ENCODE peak calls at places on chromosomes 7 and 10, in eight cellular contexts. One of them, this sample, is unnamed.

GRCh38 chr10:43843331-43844101 is 194.8 kb upstream of the ZNF32 start:
- DNase-seq in CD8-positive, alpha-beta T cell: no peak
- DNase-seq in cardiac muscle cell: no peak
- DNase-seq in AG09319: peak
- DNase-seq in HCT116: no peak
- DNase-seq in choroid plexus epithelial cell: peak
- DNase-seq in Peyer's patch: no peak
- DNase-seq in brain microvascular endothelial cell: peak
- DNase-seq in this sample: no peak

GRCh38 chr7:83162402-83163256 is at the start of gene PCLO:
- DNase-seq in CD8-positive, alpha-beta T cell: peak
- DNase-seq in cardiac muscle cell: peak
- DNase-seq in AG09319: no peak
- DNase-seq in HCT116: peak
- DNase-seq in choroid plexus epithelial cell: peak
- DNase-seq in Peyer's patch: peak
- DNase-seq in brain microvascular endothelial cell: peak
- DNase-seq in this sample: peak

GRCh38 chr7:26356266-26356665 is 64.6 kb downstream of the SNX10 start:
- DNase-seq in CD8-positive, alpha-beta T cell: no peak
- DNase-seq in cardiac muscle cell: no peak
- DNase-seq in AG09319: no peak
- DNase-seq in HCT116: no peak
- DNase-seq in choroid plexus epithelial cell: no peak
- DNase-seq in Peyer's patch: no peak
- DNase-seq in brain microvascular endothelial cell: no peak
- DNase-seq in this sample: no peak

GRCh38 chr10:124242791-124243190 is 149.4 kb upstream of the CHST15 start:
- DNase-seq in CD8-positive, alpha-beta T cell: no peak
- DNase-seq in cardiac muscle cell: no peak
- DNase-seq in AG09319: no peak
- DNase-seq in HCT116: no peak
- DNase-seq in choroid plexus epithelial cell: no peak
- DNase-seq in Peyer's patch: no peak
- DNase-seq in brain microvascular endothelial cell: no peak
- DNase-seq in this sample: no peak

GRCh38 chr7:100612730-100613446 is 548 bp downstream of the MOSPD3 start:
- DNase-seq in CD8-positive, alpha-beta T cell: no peak
- DNase-seq in cardiac muscle cell: no peak
- DNase-seq in AG09319: no peak
- DNase-seq in HCT116: no peak
- DNase-seq in choroid plexus epithelial cell: no peak
- DNase-seq in Peyer's patch: peak
- DNase-seq in brain microvascular endothelial cell: no peak
- DNase-seq in this sample: peak

GRCh38 chr10:113613427-113613826 is 50.4 kb downstream of the NRAP start:
- DNase-seq in CD8-positive, alpha-beta T cell: no peak
- DNase-seq in cardiac muscle cell: no peak
- DNase-seq in AG09319: no peak
- DNase-seq in HCT116: no peak
- DNase-seq in choroid plexus epithelial cell: no peak
- DNase-seq in Peyer's patch: no peak
- DNase-seq in brain microvascular endothelial cell: no peak
- DNase-seq in this sample: no peak

GRCh38 chr7:17706734-17707133 is 233.6 kb downstream of the SNX13 start:
- DNase-seq in CD8-positive, alpha-beta T cell: peak
- DNase-seq in cardiac muscle cell: peak
- DNase-seq in AG09319: peak
- DNase-seq in HCT116: peak
- DNase-seq in choroid plexus epithelial cell: peak
- DNase-seq in Peyer's patch: no peak
- DNase-seq in brain microvascular endothelial cell: peak
- DNase-seq in this sample: peak

GRCh38 chr7:45682358-45682735 is 108.2 kb downstream of the ADCY1 start:
- DNase-seq in CD8-positive, alpha-beta T cell: no peak
- DNase-seq in cardiac muscle cell: no peak
- DNase-seq in AG09319: no peak
- DNase-seq in HCT116: no peak
- DNase-seq in choroid plexus epithelial cell: no peak
- DNase-seq in Peyer's patch: no peak
- DNase-seq in brain microvascular endothelial cell: no peak
- DNase-seq in this sample: no peak

GRCh38 chr10:94963901-94964300 is 25.4 kb downstream of the CYP2C9 start:
- DNase-seq in CD8-positive, alpha-beta T cell: no peak
- DNase-seq in cardiac muscle cell: peak
- DNase-seq in AG09319: no peak
- DNase-seq in HCT116: peak
- DNase-seq in choroid plexus epithelial cell: peak
- DNase-seq in Peyer's patch: no peak
- DNase-seq in brain microvascular endothelial cell: peak
- DNase-seq in this sample: peak
- TF ChIP-seq CTCF in CD8-positive, alpha-beta T cell: no peak
- TF ChIP-seq CTCF in cardiac muscle cell: peak
- TF ChIP-seq CTCF in AG09319: peak
- TF ChIP-seq CTCF in HCT116: peak
- TF ChIP-seq CTCF in choroid plexus epithelial cell: peak
- TF ChIP-seq CTCF in Peyer's patch: peak
- TF ChIP-seq CTCF in brain microvascular endothelial cell: peak
- TF ChIP-seq CTCF in this sample: peak

GRCh38 chr10:77909021-77909754 is 17.4 kb downstream of the DLG5 start:
- DNase-seq in CD8-positive, alpha-beta T cell: no peak
- DNase-seq in cardiac muscle cell: no peak
- DNase-seq in AG09319: no peak
- DNase-seq in HCT116: no peak
- DNase-seq in choroid plexus epithelial cell: no peak
- DNase-seq in Peyer's patch: no peak
- DNase-seq in brain microvascular endothelial cell: no peak
- DNase-seq in this sample: no peak

GRCh38 chr10:77909755-77910375 is 16.7 kb downstream of the DLG5 start:
- DNase-seq in CD8-positive, alpha-beta T cell: no peak
- DNase-seq in cardiac muscle cell: no peak
- DNase-seq in AG09319: no peak
- DNase-seq in HCT116: no peak
- DNase-seq in choroid plexus epithelial cell: peak
- DNase-seq in Peyer's patch: peak
- DNase-seq in brain microvascular endothelial cell: peak
- DNase-seq in this sample: no peak

GRCh38 chr10:77910524-77911145 is 15.9 kb downstream of the DLG5 start:
- DNase-seq in CD8-positive, alpha-beta T cell: no peak
- DNase-seq in cardiac muscle cell: no peak
- DNase-seq in AG09319: no peak
- DNase-seq in HCT116: no peak
- DNase-seq in choroid plexus epithelial cell: no peak
- DNase-seq in Peyer's patch: no peak
- DNase-seq in brain microvascular endothelial cell: no peak
- DNase-seq in this sample: no peak

GRCh38 chr10:77906863-77907861 is 19.4 kb downstream of the DLG5 start:
- DNase-seq in CD8-positive, alpha-beta T cell: no peak
- DNase-seq in cardiac muscle cell: no peak
- DNase-seq in AG09319: no peak
- DNase-seq in HCT116: no peak
- DNase-seq in choroid plexus epithelial cell: no peak
- DNase-seq in Peyer's patch: no peak
- DNase-seq in brain microvascular endothelial cell: no peak
- DNase-seq in this sample: no peak

DNA sequence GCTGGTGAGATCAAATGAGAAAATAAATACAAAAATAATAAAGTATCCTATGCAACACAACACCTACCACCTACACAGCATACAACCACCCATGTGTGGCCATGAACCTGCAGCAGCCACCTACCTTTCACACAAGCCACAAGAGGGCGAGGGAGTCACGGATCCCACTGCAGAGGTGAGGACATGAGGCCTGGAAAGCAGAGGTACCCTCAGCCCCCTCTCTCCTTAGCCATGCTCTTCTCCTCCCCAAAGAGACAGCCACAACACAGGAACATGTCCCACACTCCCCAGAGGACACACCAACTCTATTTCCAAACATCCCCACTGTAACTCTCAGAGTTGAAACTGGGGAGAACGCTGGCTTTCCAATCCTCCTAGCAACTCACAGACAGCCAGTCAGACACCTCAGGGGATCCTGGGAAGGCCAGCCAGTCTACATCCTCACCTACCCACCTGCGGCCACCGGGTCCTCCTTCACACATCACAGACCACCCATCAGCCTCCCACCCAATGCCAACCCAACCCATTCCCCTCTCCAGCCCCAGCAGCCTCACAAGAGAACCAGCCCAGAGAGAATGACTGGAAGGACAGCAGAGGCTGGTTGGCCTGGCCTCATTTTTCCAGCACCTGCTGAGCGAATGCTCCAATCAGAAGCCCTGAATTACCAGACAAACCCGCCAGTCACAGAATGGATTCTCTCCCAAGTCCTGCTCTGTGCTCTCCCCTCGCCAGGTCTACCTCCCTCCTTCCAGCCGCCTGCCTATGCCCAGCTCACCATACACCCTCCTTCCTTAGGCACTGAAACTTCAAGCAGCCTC is 18.4 kb downstream of the DLG5 start:
- DNase-seq in CD8-positive, alpha-beta T cell: no peak
- DNase-seq in cardiac muscle cell: peak
- DNase-seq in AG09319: no peak
- DNase-seq in HCT116: no peak
- DNase-seq in choroid plexus epithelial cell: no peak
- DNase-seq in Peyer's patch: no peak
- DNase-seq in brain microvascular endothelial cell: no peak
- DNase-seq in this sample: peak
- TF ChIP-seq CTCF in CD8-positive, alpha-beta T cell: no peak
- TF ChIP-seq CTCF in cardiac muscle cell: no peak
- TF ChIP-seq CTCF in AG09319: no peak
- TF ChIP-seq CTCF in HCT116: peak
- TF ChIP-seq CTCF in choroid plexus epithelial cell: peak
- TF ChIP-seq CTCF in Peyer's patch: no peak
- TF ChIP-seq CTCF in brain microvascular endothelial cell: peak
- TF ChIP-seq CTCF in this sample: peak

GRCh38 chr10:119689016-119689564 is 36.8 kb upstream of the INPP5F start:
- DNase-seq in CD8-positive, alpha-beta T cell: no peak
- DNase-seq in cardiac muscle cell: no peak
- DNase-seq in AG09319: no peak
- DNase-seq in HCT116: no peak
- DNase-seq in choroid plexus epithelial cell: no peak
- DNase-seq in Peyer's patch: no peak
- DNase-seq in brain microvascular endothelial cell: no peak
- DNase-seq in this sample: no peak

GRCh38 chr10:119687192-119688032 is 36.2 kb downstream of the BAG3 start:
- DNase-seq in CD8-positive, alpha-beta T cell: no peak
- DNase-seq in cardiac muscle cell: peak
- DNase-seq in AG09319: no peak
- DNase-seq in HCT116: no peak
- DNase-seq in choroid plexus epithelial cell: peak
- DNase-seq in Peyer's patch: no peak
- DNase-seq in brain microvascular endothelial cell: no peak
- DNase-seq in this sample: peak

GRCh38 chr10:119686465-119687191 is 35.4 kb downstream of the BAG3 start:
- DNase-seq in CD8-positive, alpha-beta T cell: peak
- DNase-seq in cardiac muscle cell: peak
- DNase-seq in AG09319: peak
- DNase-seq in HCT116: peak
- DNase-seq in choroid plexus epithelial cell: peak
- DNase-seq in Peyer's patch: peak
- DNase-seq in brain microvascular endothelial cell: peak
- DNase-seq in this sample: peak

GRCh38 chr10:119691726-119692125 is 34.1 kb upstream of the INPP5F start:
- DNase-seq in CD8-positive, alpha-beta T cell: no peak
- DNase-seq in cardiac muscle cell: peak
- DNase-seq in AG09319: no peak
- DNase-seq in HCT116: no peak
- DNase-seq in choroid plexus epithelial cell: no peak
- DNase-seq in Peyer's patch: no peak
- DNase-seq in brain microvascular endothelial cell: no peak
- DNase-seq in this sample: no peak

GRCh38 chr10:119688033-119688508 is 36.9 kb downstream of the BAG3 start:
- DNase-seq in CD8-positive, alpha-beta T cell: no peak
- DNase-seq in cardiac muscle cell: peak
- DNase-seq in AG09319: no peak
- DNase-seq in HCT116: no peak
- DNase-seq in choroid plexus epithelial cell: no peak
- DNase-seq in Peyer's patch: no peak
- DNase-seq in brain microvascular endothelial cell: no peak
- DNase-seq in this sample: no peak
- TF ChIP-seq CTCF in CD8-positive, alpha-beta T cell: no peak
- TF ChIP-seq CTCF in cardiac muscle cell: no peak
- TF ChIP-seq CTCF in AG09319: no peak
- TF ChIP-seq CTCF in HCT116: no peak
- TF ChIP-seq CTCF in choroid plexus epithelial cell: no peak
- TF ChIP-seq CTCF in Peyer's patch: no peak
- TF ChIP-seq CTCF in brain microvascular endothelial cell: no peak
- TF ChIP-seq CTCF in this sample: peak

GRCh38 chr10:86019141-86019540 is 347.5 kb downstream of the GRID1 start:
- DNase-seq in CD8-positive, alpha-beta T cell: no peak
- DNase-seq in cardiac muscle cell: no peak
- DNase-seq in AG09319: no peak
- DNase-seq in HCT116: no peak
- DNase-seq in choroid plexus epithelial cell: no peak
- DNase-seq in Peyer's patch: no peak
- DNase-seq in brain microvascular endothelial cell: no peak
- DNase-seq in this sample: no peak

GRCh38 chr10:86020139-86020538 is 346.5 kb downstream of the GRID1 start:
- DNase-seq in CD8-positive, alpha-beta T cell: no peak
- DNase-seq in cardiac muscle cell: no peak
- DNase-seq in AG09319: no peak
- DNase-seq in HCT116: no peak
- DNase-seq in choroid plexus epithelial cell: no peak
- DNase-seq in Peyer's patch: no peak
- DNase-seq in brain microvascular endothelial cell: no peak
- DNase-seq in this sample: no peak

GRCh38 chr10:86018735-86019058 is 347.9 kb downstream of the GRID1 start:
- DNase-seq in CD8-positive, alpha-beta T cell: no peak
- DNase-seq in cardiac muscle cell: no peak
- DNase-seq in AG09319: no peak
- DNase-seq in HCT116: no peak
- DNase-seq in choroid plexus epithelial cell: no peak
- DNase-seq in Peyer's patch: no peak
- DNase-seq in brain microvascular endothelial cell: no peak
- DNase-seq in this sample: no peak

GRCh38 chr10:86013568-86013967 is 353.0 kb downstream of the GRID1 start:
- DNase-seq in CD8-positive, alpha-beta T cell: no peak
- DNase-seq in cardiac muscle cell: no peak
- DNase-seq in AG09319: no peak
- DNase-seq in HCT116: no peak
- DNase-seq in choroid plexus epithelial cell: no peak
- DNase-seq in Peyer's patch: no peak
- DNase-seq in brain microvascular endothelial cell: no peak
- DNase-seq in this sample: no peak

DNA sequence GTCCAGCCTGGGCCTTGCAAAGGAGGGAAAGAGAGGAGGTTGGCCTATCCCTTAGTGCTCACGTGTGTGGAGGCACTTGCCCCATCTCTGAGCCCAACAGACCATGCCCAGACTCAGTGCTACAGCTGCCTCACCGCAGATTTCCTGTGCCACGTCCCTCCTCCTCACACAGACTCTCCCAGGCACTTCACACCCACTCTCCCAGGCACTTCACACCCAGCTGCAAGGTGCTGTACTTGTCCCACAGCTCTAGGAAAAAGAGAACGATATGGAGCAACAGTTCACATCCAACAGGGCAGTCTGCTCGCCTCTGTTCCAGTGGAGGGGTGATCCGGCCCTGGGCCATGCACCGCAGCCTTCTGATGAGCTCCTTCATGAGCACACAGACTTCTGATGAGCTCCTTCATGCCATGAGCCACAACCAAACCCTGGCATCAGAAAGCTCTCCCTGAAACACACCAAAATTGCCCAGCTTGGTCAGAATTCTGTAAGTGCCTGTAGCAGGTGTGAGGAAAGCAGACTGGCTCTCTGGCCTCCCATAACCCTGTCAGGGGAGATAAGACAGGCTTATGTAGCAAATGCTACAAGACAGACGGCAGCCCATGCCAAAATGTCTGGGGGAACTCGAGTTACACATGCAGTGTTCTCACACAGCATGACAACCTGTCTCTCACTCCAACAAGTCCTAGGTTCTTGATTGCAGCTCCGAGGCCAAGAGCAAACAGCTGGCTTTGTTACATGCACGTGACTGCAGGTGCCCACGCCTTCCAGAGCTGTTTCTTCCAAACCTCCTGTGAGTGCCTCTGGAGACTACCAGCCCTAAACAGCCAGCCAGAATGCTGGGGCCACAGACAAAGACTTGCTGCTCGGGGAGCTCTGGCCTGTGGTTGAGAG is 348.5 kb downstream of the GRID1 start:
- DNase-seq in CD8-positive, alpha-beta T cell: no peak
- DNase-seq in cardiac muscle cell: peak
- DNase-seq in AG09319: no peak
- DNase-seq in HCT116: no peak
- DNase-seq in choroid plexus epithelial cell: no peak
- DNase-seq in Peyer's patch: no peak
- DNase-seq in brain microvascular endothelial cell: no peak
- DNase-seq in this sample: peak
- TF ChIP-seq CTCF in CD8-positive, alpha-beta T cell: no peak
- TF ChIP-seq CTCF in cardiac muscle cell: no peak
- TF ChIP-seq CTCF in AG09319: no peak
- TF ChIP-seq CTCF in HCT116: no peak
- TF ChIP-seq CTCF in choroid plexus epithelial cell: no peak
- TF ChIP-seq CTCF in Peyer's patch: no peak
- TF ChIP-seq CTCF in brain microvascular endothelial cell: no peak
- TF ChIP-seq CTCF in this sample: no peak

This sample was measured in WERI-Rb-1.